ENCODE peak calls at places on chromosomes 11 and 22, in four cellular contexts. One of them, this sample, is unnamed.
A peak's percentile ranks its signal among the peaks of the same experiment; 100 is the strongest.

GRCh38 chr11:79438631-79439429 is 2.0 kb downstream of the TENM4 start:
- DNase-seq in kidney: no peak
- DNase-seq in RCC 7860: no peak
- DNase-seq in Calu3: no peak
- DNase-seq in this sample: no peak

GRCh38 chr11:131447268-131447667 is 76.9 kb downstream of the NTM start:
- DNase-seq in RCC 7860: no peak
- DNase-seq in Calu3: no peak
- DNase-seq in kidney: no peak
- DNase-seq in this sample: no peak

GRCh38 chr11:2729841-2730240 is 30.0 kb upstream of the KCNQ1OT1 start:
- DNase-seq in RCC 7860: no peak
- DNase-seq in Calu3: no peak
- DNase-seq in kidney: no peak
- DNase-seq in this sample: no peak

GRCh38 chr11:3824714-3825472 is 15.9 kb downstream of the RHOG start:
- DNase-seq in RCC 7860: no peak
- DNase-seq in kidney: no peak
- DNase-seq in Calu3: peak; percentile 52
- DNase-seq in this sample: peak; percentile 90

GRCh38 chr11:27241316-27242122 is 121.5 kb downstream of the CCDC34 start:
- DNase-seq in RCC 7860: peak; percentile 83
- DNase-seq in kidney: no peak
- DNase-seq in Calu3: no peak
- DNase-seq in this sample: no peak

GRCh38 chr11:19676508-19677379 is 35.9 kb upstream of the NAV2 start:
- DNase-seq in RCC 7860: no peak
- DNase-seq in kidney: no peak
- DNase-seq in Calu3: no peak
- DNase-seq in this sample: no peak

GRCh38 chr22:24550902-24551229 is 4.1 kb downstream of the GUCD1 start:
- DNase-seq in kidney: no peak
- DNase-seq in RCC 7860: no peak
- DNase-seq in Calu3: no peak
- DNase-seq in this sample: no peak

GRCh38 chr11:15670520-15671070 is 555.9 kb downstream of the INSC start:
- DNase-seq in RCC 7860: no peak
- DNase-seq in kidney: no peak
- DNase-seq in Calu3: no peak
- DNase-seq in this sample: no peak

GRCh38 chr11:46055371-46055770 is 65.9 kb downstream of the PHF21A start:
- DNase-seq in Calu3: no peak
- DNase-seq in RCC 7860: no peak
- DNase-seq in kidney: no peak
- DNase-seq in this sample: no peak

GRCh38 chr11:47566166-47566546 is 757 bp downstream of the PTPMT1 start:
- DNase-seq in Calu3: no peak
- DNase-seq in kidney: no peak
- DNase-seq in RCC 7860: no peak
- DNase-seq in this sample: peak; percentile 73

GRCh38 chr11:73493838-73494598 is 103.9 kb downstream of the FAM168A start:
- DNase-seq in RCC 7860: peak; percentile 38
- DNase-seq in Calu3: peak; percentile 41
- DNase-seq in kidney: no peak
- DNase-seq in this sample: no peak

GRCh38 chr22:46419754-46420571 is 84.4 kb downstream of the TRMU start:
- DNase-seq in kidney: no peak
- DNase-seq in Calu3: no peak
- DNase-seq in RCC 7860: no peak
- DNase-seq in this sample: no peak

GRCh38 chr11:122440783-122441701 is 214.5 kb upstream of the UBASH3B start:
- DNase-seq in kidney: peak; percentile 76
- DNase-seq in RCC 7860: no peak
- DNase-seq in Calu3: no peak
- DNase-seq in this sample: no peak

GRCh38 chr11:65817312-65817814 is 16.4 kb upstream of the SNX32 start:
- DNase-seq in Calu3: no peak
- DNase-seq in kidney: peak; percentile 15
- DNase-seq in RCC 7860: no peak
- DNase-seq in this sample: no peak

GRCh38 chr11:62689421-62690183 is at the start of gene LRRN4CL:
- DNase-seq in Calu3: no peak
- DNase-seq in RCC 7860: no peak
- DNase-seq in kidney: no peak
- DNase-seq in this sample: no peak

GRCh38 chr11:27282141-27282590 is 80.8 kb downstream of the CCDC34 start:
- DNase-seq in Calu3: no peak
- DNase-seq in RCC 7860: peak; percentile 5
- DNase-seq in kidney: peak; percentile 82
- DNase-seq in this sample: no peak

GRCh38 chr11:107050126-107050525 is 31.9 kb upstream of the GUCY1A2 start:
- DNase-seq in kidney: no peak
- DNase-seq in Calu3: no peak
- DNase-seq in RCC 7860: no peak
- DNase-seq in this sample: no peak

GRCh38 chr11:71311176-71311925 is 59.0 kb upstream of the SHANK2 start:
- DNase-seq in kidney: no peak
- DNase-seq in RCC 7860: no peak
- DNase-seq in Calu3: no peak
- DNase-seq in this sample: peak; percentile 19

GRCh38 chr11:118923721-118924587 is 1.8 kb downstream of the BCL9L start:
- DNase-seq in Calu3: no peak
- DNase-seq in kidney: peak; percentile 62
- DNase-seq in RCC 7860: no peak
- DNase-seq in this sample: no peak

GRCh38 chr11:74282863-74283484 is 28.5 kb downstream of the P4HA3 start:
- DNase-seq in kidney: no peak
- DNase-seq in Calu3: no peak
- DNase-seq in RCC 7860: peak; percentile 30
- DNase-seq in this sample: no peak

GRCh38 chr11:127965947-127966668 is 621.2 kb downstream of the ETS1 start:
- DNase-seq in Calu3: no peak
- DNase-seq in kidney: no peak
- DNase-seq in RCC 7860: no peak
- DNase-seq in this sample: no peak

GRCh38 chr22:37492428-37493344 is 6.5 kb upstream of the MFNG start:
- DNase-seq in kidney: no peak
- DNase-seq in RCC 7860: peak; percentile 84
- DNase-seq in Calu3: peak; percentile 52
- DNase-seq in this sample: no peak

GRCh38 chr11:126173257-126173656 is 38.2 kb downstream of the RPUSD4 start:
- DNase-seq in Calu3: no peak
- DNase-seq in kidney: no peak
- DNase-seq in RCC 7860: no peak
- DNase-seq in this sample: peak; percentile 49

GRCh38 chr11:114207096-114207495 is 89.1 kb upstream of the NNMT start:
- DNase-seq in RCC 7860: no peak
- DNase-seq in kidney: no peak
- DNase-seq in Calu3: no peak
- DNase-seq in this sample: no peak

GRCh38 chr11:6397636-6398035 is 7.4 kb downstream of the SMPD1 start:
- DNase-seq in kidney: no peak
- DNase-seq in RCC 7860: no peak
- DNase-seq in Calu3: peak; percentile 12
- DNase-seq in this sample: no peak

GRCh38 chr22:22388055-22388454 is 120.5 kb downstream of the ZNF280B start:
- DNase-seq in RCC 7860: no peak
- DNase-seq in kidney: no peak
- DNase-seq in Calu3: no peak
- DNase-seq in this sample: no peak

GRCh38 chr22:25899566-25899965 is 157.6 kb downstream of the MYO18B start:
- DNase-seq in Calu3: no peak
- DNase-seq in RCC 7860: no peak
- DNase-seq in kidney: no peak
- DNase-seq in this sample: no peak

GRCh38 chr11:72238040-72238450 is 5.9 kb downstream of the PHOX2A start:
- DNase-seq in kidney: no peak
- DNase-seq in RCC 7860: peak; percentile 29
- DNase-seq in Calu3: peak; percentile 53
- DNase-seq in this sample: peak; percentile 81

GRCh38 chr11:84289381-84289906 is 1003.3 kb upstream of the CCDC90B start:
- DNase-seq in RCC 7860: peak; percentile 70
- DNase-seq in Calu3: no peak
- DNase-seq in kidney: no peak
- DNase-seq in this sample: no peak

This sample was measured in spleen.